ENCODE peak calls at places on chromosomes 4 and X, in nine cellular contexts. V, Z, B, P, A, Q, H, F and M are unnamed samples.

GRCh38 chrX:111322231-111322855 is 52.1 kb upstream of the CAPN6 start:
- DNase-seq in V (no peak), Z (peak; percentile 32), B (no peak), P (no peak), A (no peak), Q (no peak), H (no peak), F (no peak), M (no peak)

GRCh38 chrX:259692-260355 is 21.4 kb upstream of the PLCXD1 start:
- DNase-seq in V (no peak), Z (peak; percentile 52), B (no peak), P (no peak), A (no peak), Q (peak; percentile 41), H (no peak), F (no peak), M (no peak)

GRCh38 chr4:158536833-158537232 is 15.2 kb downstream of the RXFP1 start:
- DNase-seq in V (no peak), Z (no peak), B (no peak), P (no peak), A (no peak), Q (no peak), H (no peak), F (no peak), M (no peak)

GRCh38 chr4:150001815-150002214 is 76.4 kb upstream of the DCLK2 start:
- DNase-seq in V (no peak), Z (no peak), B (no peak), P (no peak), A (no peak), Q (no peak), H (no peak), F (peak; percentile 42), M (peak; percentile 67)

GRCh38 chr4:110614173-110614948 is 8.5 kb downstream of the PITX2 start:
- DNase-seq in V (no peak), Z (peak; percentile 69), B (no peak), P (no peak), A (no peak), Q (no peak), H (no peak), F (no peak), M (no peak)

GRCh38 chr4:44002368-44002767 is 446.2 kb downstream of the KCTD8 start:
- DNase-seq in V (no peak), Z (no peak), B (no peak), P (no peak), A (no peak), Q (no peak), H (no peak), F (no peak), M (no peak)

GRCh38 chrX:38538134-38538533 is 23.2 kb upstream of the TSPAN7 start:
- DNase-seq in V (no peak), Z (no peak), B (no peak), P (no peak), A (no peak), Q (no peak), H (no peak), F (no peak), M (no peak)

GRCh38 chrX:19655032-19655431 is 139.7 kb upstream of the MAP3K15 start:
- DNase-seq in V (no peak), Z (no peak), B (no peak), P (no peak), A (no peak), Q (no peak), H (no peak), F (no peak), M (no peak)

GRCh38 chr4:166886708-166887107 is 347.6 kb downstream of the SPOCK3 start:
- DNase-seq in V (no peak), Z (no peak), B (no peak), P (no peak), A (no peak), Q (no peak), H (no peak), F (no peak), M (no peak)

GRCh38 chrX:85998954-85999353 is 48.4 kb downstream of the CHM start:
- DNase-seq in V (no peak), Z (no peak), B (no peak), P (no peak), A (no peak), Q (no peak), H (no peak), F (no peak), M (no peak)

DNA sequence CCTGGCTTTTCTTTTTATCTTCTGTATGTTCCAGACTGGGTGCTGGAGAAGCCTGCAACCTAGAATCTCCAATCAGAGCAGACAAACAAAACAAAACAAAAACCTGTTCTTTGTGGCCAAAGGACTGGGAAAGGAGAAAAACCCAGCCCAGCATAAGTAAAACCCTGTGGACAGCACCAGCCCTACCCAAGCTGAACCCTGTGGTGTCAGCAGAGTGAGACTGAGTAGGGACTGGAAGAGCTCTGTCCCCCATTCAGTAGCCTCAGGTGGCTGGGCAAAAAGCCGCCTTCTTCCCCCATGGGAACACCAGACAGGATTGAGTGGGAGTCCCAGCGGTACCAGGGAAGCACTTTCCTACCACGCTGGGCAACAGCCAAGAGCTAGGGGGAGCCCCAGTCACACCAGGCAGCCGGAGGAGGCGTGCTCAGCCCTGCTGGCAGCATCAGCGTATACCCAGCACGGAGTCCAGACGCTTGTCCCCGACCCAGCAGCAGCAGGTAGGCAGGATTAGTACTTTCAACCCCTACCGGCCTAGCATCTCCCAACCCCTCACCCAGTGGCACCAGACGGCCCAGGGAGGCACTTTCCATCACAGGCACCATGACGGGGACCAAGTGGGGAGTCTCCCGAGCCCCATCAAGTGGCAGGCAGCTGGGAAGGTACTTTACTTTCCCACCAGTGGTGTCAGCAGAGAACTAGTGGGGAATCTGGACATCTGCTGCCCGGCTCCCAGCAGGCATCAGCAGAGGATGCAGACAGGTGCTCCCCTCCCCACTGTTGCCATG is 8.6 kb upstream of the JADE3 start:
- DNase-seq in V (peak; percentile 77), Z (peak; percentile 80), B (peak; percentile 63), P (peak; percentile 74), A (peak; percentile 87), Q (peak; percentile 88), H (peak; percentile 75), F (peak; percentile 58), M (peak; percentile 12)
- H3K4me3 ChIP-seq in V (peak overlapping the region; percentile 23), Z (peak overlapping the region; percentile 50), B (peak overlapping the region; percentile 32), P (peak overlapping the region; percentile 20), A (peak overlapping the region; percentile 61), Q (peak overlapping the region; percentile 42), H (peak overlapping the region; percentile 52), F (peak overlapping the region; percentile 63), M (peak overlapping the region; percentile 44)

GRCh38 chrX:151737494-151737893 is 2.9 kb downstream of the CNGA2 start:
- DNase-seq in V (no peak), Z (no peak), B (no peak), P (no peak), A (no peak), Q (no peak), H (no peak), F (no peak), M (no peak)

GRCh38 chrX:151738751-151739150 is 4.2 kb downstream of the CNGA2 start:
- DNase-seq in V (no peak), Z (no peak), B (no peak), P (no peak), A (no peak), Q (no peak), H (no peak), F (no peak), M (no peak)

GRCh38 chrX:151735219-151735618 is 673 bp downstream of the CNGA2 start:
- DNase-seq in V (no peak), Z (no peak), B (no peak), P (no peak), A (no peak), Q (no peak), H (no peak), F (no peak), M (no peak)

GRCh38 chrX:151736685-151737084 is 2.1 kb downstream of the CNGA2 start:
- DNase-seq in V (no peak), Z (no peak), B (no peak), P (no peak), A (no peak), Q (no peak), H (no peak), F (no peak), M (no peak)

GRCh38 chrX:151734446-151734845 is at the start of gene CNGA2:
- DNase-seq in V (no peak), Z (no peak), B (no peak), P (no peak), A (no peak), Q (no peak), H (no peak), F (no peak), M (no peak)
- H3K27me3 ChIP-seq in V (no peaks in the 10 kb centered on the region), Z (no peaks in the 10 kb centered on the region), B (no peaks in the 10 kb centered on the region), P (no peaks in the 10 kb centered on the region), A (no peaks in the 10 kb centered on the region), Q (no peaks in the 10 kb centered on the region), H (no peaks in the 10 kb centered on the region), F (no peaks in the 10 kb centered on the region), M (no peaks in the 10 kb centered on the region)

DNA sequence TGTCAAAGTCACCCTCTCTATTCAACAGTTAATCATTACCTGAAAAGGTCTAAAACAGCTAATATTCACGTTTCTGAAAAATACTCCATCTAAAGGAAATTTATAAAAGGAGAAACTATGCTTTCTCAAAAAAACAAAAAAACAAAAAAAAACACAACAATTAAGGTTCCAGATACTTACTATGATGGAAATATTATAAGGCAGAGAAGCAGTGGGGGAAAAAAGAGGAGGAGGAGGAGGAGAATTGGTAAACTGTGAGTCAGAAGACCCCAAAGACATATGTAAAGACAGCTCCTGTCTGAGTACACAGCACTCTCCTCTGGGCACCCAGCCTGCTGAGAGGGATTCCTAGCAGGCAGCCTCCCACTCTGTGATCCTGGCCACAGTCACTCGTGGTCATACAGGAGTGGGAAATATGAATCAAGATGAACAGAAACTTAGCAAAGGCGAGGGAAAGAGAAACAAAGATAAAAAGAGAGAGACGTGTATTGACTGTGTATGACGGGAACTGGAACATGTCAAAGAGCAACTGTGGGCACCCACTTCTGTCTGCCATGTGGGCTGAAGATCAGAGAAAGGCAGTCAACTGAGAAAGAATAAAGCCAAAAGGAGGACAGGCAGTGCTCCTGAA is 12.5 kb downstream of the KLHL15 start:
- DNase-seq in V (no peak), Z (no peak), B (no peak), P (no peak), A (no peak), Q (no peak), H (no peak), F (no peak), M (no peak)
- H3K4me3 ChIP-seq in V (no peak overlapping the region), Z (no peak overlapping the region), B (no peak overlapping the region), P (no peak overlapping the region), A (no peak overlapping the region), Q (no peak overlapping the region), H (no peak overlapping the region), F (no peak overlapping the region), M (no peak overlapping the region)

DNA sequence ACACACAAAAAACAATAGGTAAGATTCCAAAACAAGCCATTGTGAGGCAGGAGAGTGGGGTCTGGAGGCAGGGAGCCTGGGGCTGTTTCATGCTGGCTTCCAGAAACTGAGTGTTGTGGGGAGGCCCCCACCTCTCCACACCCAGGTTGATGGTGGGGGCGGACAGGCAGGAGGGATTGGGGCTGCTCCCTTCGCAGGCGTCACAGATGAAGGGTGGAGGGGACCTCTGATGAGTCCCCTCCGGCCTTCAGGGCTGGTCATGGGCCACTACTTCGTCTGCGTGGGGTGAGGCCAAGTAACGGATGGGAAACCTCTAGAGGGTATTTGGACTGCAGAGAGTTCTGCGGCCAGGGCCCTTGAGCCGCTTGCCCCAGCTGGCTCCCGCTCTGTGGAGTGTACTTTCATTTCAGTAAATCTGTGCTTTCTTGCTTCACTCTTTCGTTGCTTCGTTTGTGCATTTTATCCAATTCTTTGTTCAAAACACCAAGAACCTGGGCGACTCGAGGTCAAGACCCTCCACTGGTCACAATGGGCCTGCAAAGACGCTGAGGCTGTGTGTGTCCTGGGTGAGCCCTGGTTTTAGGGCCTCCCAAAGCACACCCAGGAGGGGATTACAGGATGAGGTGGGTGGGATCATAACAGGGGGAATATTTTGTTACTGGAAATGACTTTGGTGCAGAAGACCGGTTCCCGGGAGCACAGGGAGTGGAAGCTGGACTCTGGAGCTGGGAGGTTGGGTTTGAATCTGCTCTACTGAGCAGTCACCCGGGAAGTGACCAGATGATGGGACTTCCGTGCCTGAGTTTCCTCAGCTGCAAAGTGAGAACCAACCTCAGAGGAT is 83.7 kb upstream of the ADRA2C start:
- DNase-seq in V (no peak), Z (no peak), B (no peak), P (no peak), A (peak; percentile 2), Q (peak; percentile 46), H (no peak), F (no peak), M (no peak)
- H3K27me3 ChIP-seq in V (no peaks in the 10 kb centered on the region), Z (no peaks in the 10 kb centered on the region), B (no peaks in the 10 kb centered on the region), P (no peaks in the 10 kb centered on the region), A (no peaks in the 10 kb centered on the region), Q (no peaks in the 10 kb centered on the region), H (peaks cover 37% of the 10 kb centered on the region), F (no peaks in the 10 kb centered on the region), M (peaks cover 9% of the 10 kb centered on the region)